ENCODE peak calls at places on chromosomes 5 and 9, in nine cellular contexts. One of them, this sample, is unnamed.

GRCh38 chr9:96491079-96491879 is 41.3 kb downstream of the HABP4 start:
- DNase-seq in kidney: no peak
- DNase-seq in SK-N-SH: no peak
- DNase-seq in body of pancreas: no peak
- DNase-seq in PC-9: no peak
- DNase-seq in A673: no peak
- DNase-seq in SJSA1: no peak
- DNase-seq in left ventricle myocardium inferior: no peak
- DNase-seq in fibroblast of lung: peak; percentile 79
- DNase-seq in this sample: no peak

GRCh38 chr5:86525623-86526022 is 92.1 kb upstream of the COX7C start:
- DNase-seq in PC-9: no peak
- DNase-seq in kidney: no peak
- DNase-seq in A673: no peak
- DNase-seq in SJSA1: no peak
- DNase-seq in body of pancreas: no peak
- DNase-seq in SK-N-SH: no peak
- DNase-seq in left ventricle myocardium inferior: no peak
- DNase-seq in fibroblast of lung: no peak
- DNase-seq in this sample: no peak

GRCh38 chr5:142600092-142600491 is 85.8 kb downstream of the FGF1 start:
- DNase-seq in left ventricle myocardium inferior: no peak
- DNase-seq in kidney: no peak
- DNase-seq in SK-N-SH: no peak
- DNase-seq in fibroblast of lung: no peak
- DNase-seq in SJSA1: no peak
- DNase-seq in PC-9: no peak
- DNase-seq in A673: no peak
- DNase-seq in body of pancreas: no peak
- DNase-seq in this sample: no peak

GRCh38 chr9:34985311-34985899 is 4.1 kb upstream of the DNAJB5 start:
- DNase-seq in SK-N-SH: peak; percentile 68
- DNase-seq in kidney: no peak
- DNase-seq in body of pancreas: peak; percentile 69
- DNase-seq in PC-9: peak; percentile 37
- DNase-seq in left ventricle myocardium inferior: peak; percentile 43
- DNase-seq in A673: peak; percentile 62
- DNase-seq in SJSA1: peak; percentile 23
- DNase-seq in fibroblast of lung: peak; percentile 68
- DNase-seq in this sample: peak; percentile 53

GRCh38 chr5:172816887-172817418 is 17.1 kb upstream of the ERGIC1 start:
- DNase-seq in SK-N-SH: no peak
- DNase-seq in SJSA1: peak; percentile 54
- DNase-seq in kidney: no peak
- DNase-seq in A673: peak; percentile 44
- DNase-seq in body of pancreas: no peak
- DNase-seq in fibroblast of lung: peak; percentile 73
- DNase-seq in PC-9: no peak
- DNase-seq in left ventricle myocardium inferior: no peak
- DNase-seq in this sample: peak; percentile 43

GRCh38 chr9:82781965-82782392 is 281.0 kb downstream of the RASEF start:
- DNase-seq in SJSA1: no peak
- DNase-seq in body of pancreas: no peak
- DNase-seq in left ventricle myocardium inferior: no peak
- DNase-seq in A673: peak; percentile 53
- DNase-seq in PC-9: no peak
- DNase-seq in fibroblast of lung: no peak
- DNase-seq in kidney: no peak
- DNase-seq in SK-N-SH: no peak
- DNase-seq in this sample: no peak

GRCh38 chr9:134624119-134624826 is 17.3 kb upstream of the COL5A1 start:
- DNase-seq in PC-9: no peak
- DNase-seq in fibroblast of lung: peak; percentile 47
- DNase-seq in A673: no peak
- DNase-seq in body of pancreas: no peak
- DNase-seq in SK-N-SH: no peak
- DNase-seq in SJSA1: no peak
- DNase-seq in kidney: no peak
- DNase-seq in left ventricle myocardium inferior: no peak
- DNase-seq in this sample: peak; percentile 7

GRCh38 chr5:104053057-104053666 is 490.6 kb upstream of the NUDT12 start:
- DNase-seq in body of pancreas: no peak
- DNase-seq in left ventricle myocardium inferior: no peak
- DNase-seq in PC-9: no peak
- DNase-seq in kidney: no peak
- DNase-seq in SK-N-SH: no peak
- DNase-seq in SJSA1: no peak
- DNase-seq in fibroblast of lung: no peak
- DNase-seq in A673: no peak
- DNase-seq in this sample: no peak

GRCh38 chr9:4831944-4832343 is 39.2 kb downstream of the RCL1 start:
- DNase-seq in left ventricle myocardium inferior: no peak
- DNase-seq in kidney: no peak
- DNase-seq in body of pancreas: no peak
- DNase-seq in PC-9: no peak
- DNase-seq in SK-N-SH: no peak
- DNase-seq in SJSA1: no peak
- DNase-seq in A673: no peak
- DNase-seq in fibroblast of lung: no peak
- DNase-seq in this sample: no peak

GRCh38 chr9:4831119-4831518 is 38.4 kb downstream of the RCL1 start:
- DNase-seq in fibroblast of lung: no peak
- DNase-seq in PC-9: no peak
- DNase-seq in kidney: no peak
- DNase-seq in SJSA1: no peak
- DNase-seq in body of pancreas: no peak
- DNase-seq in left ventricle myocardium inferior: no peak
- DNase-seq in SK-N-SH: no peak
- DNase-seq in A673: no peak
- DNase-seq in this sample: no peak

GRCh38 chr9:4832786-4833579 is 40.2 kb downstream of the RCL1 start:
- DNase-seq in SJSA1: peak; percentile 77
- DNase-seq in A673: no peak
- DNase-seq in SK-N-SH: no peak
- DNase-seq in PC-9: peak; percentile 3
- DNase-seq in fibroblast of lung: peak; percentile 98
- DNase-seq in body of pancreas: peak; percentile 40
- DNase-seq in kidney: no peak
- DNase-seq in left ventricle myocardium inferior: no peak
- DNase-seq in this sample: no peak

GRCh38 chr9:4836676-4837075 is 43.9 kb downstream of the RCL1 start:
- DNase-seq in left ventricle myocardium inferior: no peak
- DNase-seq in SJSA1: no peak
- DNase-seq in A673: no peak
- DNase-seq in SK-N-SH: no peak
- DNase-seq in fibroblast of lung: peak; percentile 37
- DNase-seq in kidney: no peak
- DNase-seq in PC-9: no peak
- DNase-seq in body of pancreas: no peak
- DNase-seq in this sample: no peak

GRCh38 chr9:4833781-4834560 is 41.2 kb downstream of the RCL1 start:
- DNase-seq in A673: no peak
- DNase-seq in fibroblast of lung: peak; percentile 48
- DNase-seq in body of pancreas: peak; percentile 24
- DNase-seq in PC-9: no peak
- DNase-seq in SK-N-SH: no peak
- DNase-seq in kidney: no peak
- DNase-seq in SJSA1: peak; percentile 9
- DNase-seq in left ventricle myocardium inferior: no peak
- DNase-seq in this sample: no peak
- H3K27ac ChIP-seq in A673: no peak overlapping the region
- H3K27ac ChIP-seq in fibroblast of lung: peak overlapping the region; percentile 39
- H3K27ac ChIP-seq in body of pancreas: peak overlapping the region; percentile 55
- H3K27ac ChIP-seq in PC-9: peak overlapping the region; percentile 85
- H3K27ac ChIP-seq in SK-N-SH: peak overlapping the region; percentile 94
- H3K27ac ChIP-seq in kidney: no peak overlapping the region
- H3K27ac ChIP-seq in SJSA1: peak overlapping the region; percentile 74
- H3K27ac ChIP-seq in left ventricle myocardium inferior: no peak overlapping the region
- H3K27ac ChIP-seq in this sample: no peak overlapping the region

GRCh38 chr5:88888799-88889164 is 5.8 kb upstream of the MEF2C start:
- DNase-seq in body of pancreas: no peak
- DNase-seq in SJSA1: no peak
- DNase-seq in A673: no peak
- DNase-seq in PC-9: no peak
- DNase-seq in SK-N-SH: no peak
- DNase-seq in kidney: no peak
- DNase-seq in fibroblast of lung: no peak
- DNase-seq in left ventricle myocardium inferior: no peak
- DNase-seq in this sample: no peak

GRCh38 chr5:88892669-88893068 is 9.7 kb upstream of the MEF2C start:
- DNase-seq in left ventricle myocardium inferior: no peak
- DNase-seq in kidney: no peak
- DNase-seq in SJSA1: no peak
- DNase-seq in PC-9: no peak
- DNase-seq in A673: no peak
- DNase-seq in fibroblast of lung: no peak
- DNase-seq in SK-N-SH: no peak
- DNase-seq in body of pancreas: no peak
- DNase-seq in this sample: no peak

GRCh38 chr5:88888291-88888690 is 5.3 kb upstream of the MEF2C start:
- DNase-seq in left ventricle myocardium inferior: no peak
- DNase-seq in SK-N-SH: no peak
- DNase-seq in body of pancreas: no peak
- DNase-seq in fibroblast of lung: no peak
- DNase-seq in PC-9: no peak
- DNase-seq in SJSA1: no peak
- DNase-seq in A673: no peak
- DNase-seq in kidney: no peak
- DNase-seq in this sample: no peak

GRCh38 chr5:88889165-88890069 is 6.4 kb upstream of the MEF2C start:
- DNase-seq in kidney: peak; percentile 85
- DNase-seq in body of pancreas: peak; percentile 30
- DNase-seq in SK-N-SH: peak; percentile 70
- DNase-seq in PC-9: no peak
- DNase-seq in A673: peak; percentile 18
- DNase-seq in left ventricle myocardium inferior: peak; percentile 63
- DNase-seq in fibroblast of lung: peak; percentile 59
- DNase-seq in SJSA1: peak; percentile 23
- DNase-seq in this sample: peak; percentile 80

DNA sequence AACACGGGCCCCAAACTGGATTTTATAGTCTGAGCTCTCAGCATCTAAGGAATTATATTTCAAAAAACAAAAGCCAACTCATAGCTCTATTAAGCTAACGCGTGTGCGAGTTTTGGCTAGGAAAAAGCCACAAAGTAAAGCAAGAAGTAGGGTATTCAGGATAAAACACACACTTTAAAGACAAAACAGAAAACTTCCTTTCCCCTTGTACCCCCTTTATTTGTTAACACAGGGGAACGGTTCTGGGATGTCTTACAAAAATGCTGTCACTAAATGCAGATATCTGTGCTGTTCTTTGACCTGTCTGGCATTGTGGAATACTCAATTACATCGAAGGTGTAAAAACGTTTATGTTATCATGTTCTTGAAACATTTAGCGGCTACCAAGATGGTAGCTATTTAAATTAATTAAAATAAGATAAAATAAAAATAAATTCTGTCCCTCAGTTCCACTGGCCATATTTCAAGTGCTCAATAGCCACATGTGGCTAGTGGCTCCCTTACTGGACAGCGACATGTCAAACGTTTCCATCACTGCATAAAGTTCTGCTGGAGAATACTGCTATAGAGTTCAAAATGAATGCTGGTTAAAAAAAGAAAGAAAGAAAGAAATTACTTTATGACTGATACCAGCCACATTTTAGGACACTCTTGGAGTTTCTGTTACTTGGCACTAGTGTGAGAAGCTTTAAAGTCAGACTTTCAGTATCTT is 7.2 kb upstream of the MEF2C start:
- DNase-seq in SK-N-SH: no peak
- DNase-seq in left ventricle myocardium inferior: no peak
- DNase-seq in fibroblast of lung: no peak
- DNase-seq in A673: no peak
- DNase-seq in kidney: no peak
- DNase-seq in PC-9: no peak
- DNase-seq in SJSA1: no peak
- DNase-seq in body of pancreas: no peak
- DNase-seq in this sample: no peak
- H3K4me3 ChIP-seq in SK-N-SH: peak overlapping the region; percentile 50
- H3K4me3 ChIP-seq in left ventricle myocardium inferior: peak overlapping the region; percentile 79
- H3K4me3 ChIP-seq in fibroblast of lung: peak overlapping the region; percentile 70
- H3K4me3 ChIP-seq in A673: peak overlapping the region; percentile 38
- H3K4me3 ChIP-seq in kidney: peak overlapping the region; percentile 70
- H3K4me3 ChIP-seq in PC-9: no peak overlapping the region
- H3K4me3 ChIP-seq in SJSA1: peak overlapping the region; percentile 40
- H3K4me3 ChIP-seq in body of pancreas: no peak overlapping the region
- H3K4me3 ChIP-seq in this sample: peak overlapping the region; percentile 59

GRCh38 chr9:137406085-137406773 is 16.7 kb downstream of the EXD3 start:
- DNase-seq in A673: no peak
- DNase-seq in body of pancreas: no peak
- DNase-seq in SK-N-SH: no peak
- DNase-seq in fibroblast of lung: no peak
- DNase-seq in PC-9: no peak
- DNase-seq in left ventricle myocardium inferior: no peak
- DNase-seq in SJSA1: no peak
- DNase-seq in kidney: peak; percentile 77
- DNase-seq in this sample: no peak

GRCh38 chr9:137406876-137407589 is 15.9 kb downstream of the EXD3 start:
- DNase-seq in A673: peak; percentile 77
- DNase-seq in SK-N-SH: peak; percentile 98
- DNase-seq in kidney: peak; percentile 84
- DNase-seq in body of pancreas: peak; percentile 69
- DNase-seq in left ventricle myocardium inferior: peak; percentile 72
- DNase-seq in PC-9: peak; percentile 26
- DNase-seq in fibroblast of lung: peak; percentile 38
- DNase-seq in SJSA1: peak; percentile 26
- DNase-seq in this sample: peak; percentile 79

GRCh38 chr9:137409515-137409914 is 13.4 kb downstream of the EXD3 start:
- DNase-seq in left ventricle myocardium inferior: no peak
- DNase-seq in PC-9: no peak
- DNase-seq in SJSA1: no peak
- DNase-seq in fibroblast of lung: no peak
- DNase-seq in body of pancreas: no peak
- DNase-seq in SK-N-SH: no peak
- DNase-seq in A673: no peak
- DNase-seq in kidney: peak; percentile 61
- DNase-seq in this sample: no peak

GRCh38 chr9:137408651-137409405 is 14.1 kb downstream of the EXD3 start:
- DNase-seq in SJSA1: no peak
- DNase-seq in A673: no peak
- DNase-seq in fibroblast of lung: no peak
- DNase-seq in PC-9: no peak
- DNase-seq in kidney: peak; percentile 61
- DNase-seq in body of pancreas: no peak
- DNase-seq in left ventricle myocardium inferior: no peak
- DNase-seq in SK-N-SH: no peak
- DNase-seq in this sample: no peak

GRCh38 chr9:137407590-137408300 is 15.2 kb downstream of the EXD3 start:
- DNase-seq in PC-9: no peak
- DNase-seq in kidney: peak; percentile 84
- DNase-seq in A673: peak; percentile 57
- DNase-seq in fibroblast of lung: no peak
- DNase-seq in SJSA1: no peak
- DNase-seq in SK-N-SH: no peak
- DNase-seq in body of pancreas: no peak
- DNase-seq in left ventricle myocardium inferior: peak; percentile 67
- DNase-seq in this sample: no peak
- H3K27ac ChIP-seq in PC-9: no peak overlapping the region
- H3K27ac ChIP-seq in kidney: no peak overlapping the region
- H3K27ac ChIP-seq in A673: no peak overlapping the region
- H3K27ac ChIP-seq in fibroblast of lung: no peak overlapping the region
- H3K27ac ChIP-seq in SJSA1: no peak overlapping the region
- H3K27ac ChIP-seq in SK-N-SH: no peak overlapping the region
- H3K27ac ChIP-seq in body of pancreas: no peak overlapping the region
- H3K27ac ChIP-seq in left ventricle myocardium inferior: peak overlapping the region; percentile 72
- H3K27ac ChIP-seq in this sample: no peak overlapping the region

GRCh38 chr5:55988979-55989612 is 5.7 kb downstream of the IL6ST start:
- DNase-seq in body of pancreas: no peak
- DNase-seq in A673: no peak
- DNase-seq in fibroblast of lung: no peak
- DNase-seq in SK-N-SH: no peak
- DNase-seq in left ventricle myocardium inferior: no peak
- DNase-seq in kidney: no peak
- DNase-seq in PC-9: no peak
- DNase-seq in SJSA1: no peak
- DNase-seq in this sample: no peak

GRCh38 chr5:55989860-55990259 is 4.9 kb downstream of the IL6ST start:
- DNase-seq in A673: no peak
- DNase-seq in body of pancreas: no peak
- DNase-seq in fibroblast of lung: no peak
- DNase-seq in kidney: no peak
- DNase-seq in SJSA1: no peak
- DNase-seq in SK-N-SH: no peak
- DNase-seq in left ventricle myocardium inferior: no peak
- DNase-seq in PC-9: no peak
- DNase-seq in this sample: no peak

GRCh38 chr5:55985181-55985580 is 9.6 kb downstream of the IL6ST start:
- DNase-seq in body of pancreas: no peak
- DNase-seq in SK-N-SH: no peak
- DNase-seq in left ventricle myocardium inferior: no peak
- DNase-seq in kidney: no peak
- DNase-seq in PC-9: no peak
- DNase-seq in SJSA1: no peak
- DNase-seq in fibroblast of lung: no peak
- DNase-seq in A673: no peak
- DNase-seq in this sample: no peak

GRCh38 chr5:55983986-55984385 is 10.8 kb downstream of the IL6ST start:
- DNase-seq in body of pancreas: no peak
- DNase-seq in SK-N-SH: no peak
- DNase-seq in kidney: no peak
- DNase-seq in PC-9: no peak
- DNase-seq in fibroblast of lung: no peak
- DNase-seq in SJSA1: no peak
- DNase-seq in left ventricle myocardium inferior: no peak
- DNase-seq in A673: no peak
- DNase-seq in this sample: no peak

GRCh38 chr5:55986931-55987330 is 7.8 kb downstream of the IL6ST start:
- DNase-seq in fibroblast of lung: no peak
- DNase-seq in left ventricle myocardium inferior: no peak
- DNase-seq in kidney: no peak
- DNase-seq in SK-N-SH: no peak
- DNase-seq in PC-9: no peak
- DNase-seq in SJSA1: no peak
- DNase-seq in A673: no peak
- DNase-seq in body of pancreas: no peak
- DNase-seq in this sample: no peak
- H3K4me3 ChIP-seq in fibroblast of lung: no peak overlapping the region
- H3K4me3 ChIP-seq in left ventricle myocardium inferior: no peak overlapping the region
- H3K4me3 ChIP-seq in kidney: no peak overlapping the region
- H3K4me3 ChIP-seq in SK-N-SH: no peak overlapping the region
- H3K4me3 ChIP-seq in PC-9: no peak overlapping the region
- H3K4me3 ChIP-seq in SJSA1: no peak overlapping the region
- H3K4me3 ChIP-seq in A673: no peak overlapping the region
- H3K4me3 ChIP-seq in body of pancreas: no peak overlapping the region
- H3K4me3 ChIP-seq in this sample: no peak overlapping the region